ENCODE peak calls at places on chromosomes 12 and 14, in seven cellular contexts. W, G, A, C, U, I and O are unnamed samples.

GRCh38 chr12:14410841-14411569 is 45.5 kb downstream of the ATF7IP start:
- DNase-seq in A (no peak), W (no peak), U (peak), C (no peak), G (no peak), I (no peak), O (no peak)

GRCh38 chr12:6074394-6074793 is 50.1 kb downstream of the VWF start:
- DNase-seq in A (no peak), G (no peak), U (no peak), C (no peak), I (no peak), W (no peak), O (no peak)

GRCh38 chr14:100605706-100606686 is 18.8 kb upstream of the BEGAIN start:
- DNase-seq in I (no peak), G (no peak), C (no peak), W (no peak), A (no peak), U (no peak), O (peak)

GRCh38 chr12:8064131-8064530 is 2.0 kb downstream of the C3AR1 start:
- DNase-seq in A (no peak), C (no peak), G (no peak), U (no peak), W (no peak), I (no peak), O (no peak)

GRCh38 chr14:84303140-84303539 is 1226.8 kb upstream of the FLRT2 start:
- DNase-seq in G (no peak), C (no peak), A (no peak), U (no peak), W (no peak), I (no peak), O (no peak)

GRCh38 chr14:67241416-67242362 is at the start of gene PALS1:
- DNase-seq in C (no peak), U (peak), I (peak), G (no peak), A (peak), W (peak), O (peak)

GRCh38 chr14:104892517-104893434 is 27.7 kb downstream of the CEP170B start:
- DNase-seq in U (no peak), C (peak), I (peak), G (no peak), A (no peak), W (no peak), O (no peak)

GRCh38 chr12:132325733-132326130 is 3.7 kb downstream of the GALNT9 start:
- DNase-seq in C (no peak), U (no peak), W (no peak), G (no peak), A (no peak), I (no peak), O (no peak)

GRCh38 chr14:102545461-102546265 is 36.1 kb upstream of the ANKRD9 start:
- DNase-seq in W (peak), I (peak), A (peak), U (peak), G (no peak), C (peak), O (peak)

GRCh38 chr12:105355752-105356151 is 25.3 kb downstream of the C12orf75 start:
- DNase-seq in G (no peak), W (no peak), C (no peak), U (peak), A (no peak), I (no peak), O (peak)

GRCh38 chr14:98548071-98548686 is 723.8 kb downstream of the BCL11B start:
- DNase-seq in I (no peak), A (no peak), W (peak), U (no peak), G (no peak), C (no peak), O (no peak)

GRCh38 chr14:43981135-43981787 is 525.8 kb downstream of the FSCB start:
- DNase-seq in I (no peak), W (no peak), U (no peak), A (no peak), C (no peak), G (no peak), O (no peak)

GRCh38 chr12:53174881-53175491 is 5.5 kb upstream of the ZNF740 start:
- DNase-seq in C (peak), W (peak), U (peak), I (no peak), A (no peak), G (peak), O (peak)

GRCh38 chr12:94110258-94110657 is 38.1 kb upstream of the PLXNC1 start:
- DNase-seq in A (no peak), U (no peak), C (peak), I (no peak), G (no peak), W (no peak), O (no peak)
- H3K23ac ChIP-seq in A (no peak), U (no peak), C (no peak), I (no peak), G (no peak), W (no peak), O (no peak)

GRCh38 chr12:4809449-4810218 is 89.4 kb downstream of the GALNT8 start:
- DNase-seq in G (peak), W (peak), U (no peak), C (peak), A (no peak), I (peak), O (no peak)

GRCh38 chr12:4813741-4814140 is 93.5 kb downstream of the GALNT8 start:
- DNase-seq in A (no peak), U (no peak), I (no peak), G (no peak), W (peak), C (no peak), O (no peak)

GRCh38 chr12:4814485-4814884 is 94.3 kb downstream of the GALNT8 start:
- DNase-seq in A (no peak), C (no peak), W (no peak), I (no peak), G (no peak), U (no peak), O (no peak)

GRCh38 chr12:4810219-4810671 is 90.0 kb downstream of the GALNT8 start:
- DNase-seq in U (no peak), W (no peak), I (peak), G (no peak), A (no peak), C (no peak), O (no peak)

GRCh38 chr12:4812621-4813327 is 92.6 kb downstream of the GALNT8 start:
- DNase-seq in G (no peak), C (no peak), A (no peak), I (no peak), U (no peak), W (no peak), O (no peak)
- H3K23ac ChIP-seq in G (no peak), C (no peak), A (no peak), I (no peak), U (no peak), W (no peak), O (no peak)

GRCh38 chr12:81502912-81503695 is 256.0 kb downstream of the PPFIA2 start:
- DNase-seq in U (peak), I (no peak), C (no peak), A (no peak), G (no peak), W (no peak), O (peak)
- H3K23ac ChIP-seq in U (no peak), I (no peak), C (no peak), A (no peak), G (no peak), W (no peak), O (no peak)

DNA sequence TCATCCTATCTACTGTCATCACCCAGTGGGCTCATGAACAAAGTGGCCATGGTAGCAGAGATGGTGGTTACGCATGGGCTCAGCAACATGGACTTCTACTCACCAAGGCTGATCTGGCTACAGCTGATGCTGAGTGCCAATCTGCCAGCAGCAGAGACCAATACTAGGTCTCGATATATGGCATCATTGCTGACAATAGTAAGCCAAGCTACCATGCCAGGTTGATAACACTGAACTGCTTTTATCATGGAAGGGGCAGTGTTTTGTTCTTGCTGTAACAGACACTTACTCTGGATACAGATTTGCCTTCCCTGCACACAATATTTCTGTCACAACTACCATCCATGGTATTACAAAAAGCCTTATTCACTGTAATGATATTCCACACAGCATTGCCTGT is 43.4 kb downstream of the RPS6KA5 start:
- DNase-seq in I (no peak), C (no peak), W (no peak), G (no peak), U (no peak), A (no peak), O (no peak)
- H3K23ac ChIP-seq in I (no peak), C (no peak), W (no peak), G (no peak), U (no peak), A (no peak), O (no peak)